ENCODE peak calls at places on chromosomes 3 and 15, in eight cellular contexts. Z is transverse colon; N is H54; B is activated T-cell treated with anti-CD3 and anti-CD28 coated beads for 1 hour; M is CD4-positive, alpha-beta T cell; K is GM13977; S is CD4-positive, alpha-beta memory T cell; W is sciatic nerve. E is an unnamed sample.

GRCh38 chr3:126304291-126304690 is 52.9 kb downstream of the KLF15 start:
- DNase-seq in Z (no peak), N (no peak), B (no peak), M (no peak), K (no peak), S (no peak), W (no peak), E (no peak)

GRCh38 chr15:36831915-36832310 is 252.5 kb downstream of the CDIN1 start:
- DNase-seq in Z (no peak), N (peak; percentile 3), B (no peak), M (no peak), K (no peak), S (no peak), W (no peak), E (no peak)

GRCh38 chr3:57029924-57030323 is 30.5 kb upstream of the SPATA12 start:
- DNase-seq in Z (no peak), N (no peak), B (no peak), M (no peak), K (no peak), S (no peak), W (no peak), E (no peak)

GRCh38 chr3:23589586-23589985 is 216.2 kb upstream of the UBE2E1 start:
- DNase-seq in Z (no peak), N (no peak), B (no peak), M (no peak), K (no peak), S (no peak), W (no peak), E (no peak)

GRCh38 chr3:130539005-130539404 is 22.0 kb downstream of the COL6A6 start:
- DNase-seq in Z (peak; percentile 28), N (peak; percentile 9), B (peak; percentile 12), M (no peak), K (peak; percentile 42), S (peak; percentile 31), W (no peak), E (no peak)

GRCh38 chr3:146682176-146682575 is 77.0 kb upstream of the PLSCR5 start:
- DNase-seq in Z (no peak), N (no peak), B (no peak), M (no peak), K (no peak), S (no peak), W (no peak), E (no peak)

GRCh38 chr3:72273615-72274014 is 488.7 kb upstream of the PROK2 start:
- DNase-seq in Z (no peak), N (no peak), B (no peak), M (no peak), K (no peak), S (no peak), W (no peak), E (no peak)

GRCh38 chr3:138455801-138456716 is 21.6 kb downstream of the ESYT3 start:
- DNase-seq in Z (no peak), N (no peak), B (no peak), M (no peak), K (no peak), S (no peak), W (no peak), E (no peak)

GRCh38 chr3:66403268-66403990 is 97.4 kb downstream of the LRIG1 start:
- DNase-seq in Z (no peak), N (no peak), B (no peak), M (no peak), K (no peak), S (no peak), W (no peak), E (no peak)

GRCh38 chr3:31132132-31132769 is 237.8 kb upstream of the GADL1 start:
- DNase-seq in Z (no peak), N (peak; percentile 5), B (no peak), M (no peak), K (no peak), S (peak; percentile 46), W (no peak), E (no peak)

GRCh38 chr15:77033729-77034619 is 36.9 kb downstream of the TSPAN3 start:
- DNase-seq in Z (peak; percentile 8), N (no peak), B (no peak), M (no peak), K (no peak), S (no peak), W (no peak), E (no peak)

GRCh38 chr15:85473455-85473854 is 93.1 kb downstream of the AKAP13 start:
- DNase-seq in Z (no peak), N (no peak), B (no peak), M (no peak), K (no peak), S (no peak), W (no peak), E (no peak)